ENCODE peak calls at places on chromosomes 12 and 14, in ten cellular contexts. H is WTC11, N is HFFc6, P is kidney, F is bronchial epithelial cell, B is PC-3, D is upper lobe of left lung, W is GM12864, R is tibial artery, C is pancreas. L is an unnamed sample.

GRCh38 chr14:96797943-96798349 is 764 bp downstream of the VRK1 start:
- DNase-seq in P (no peak), H (no peak), D (peak; percentile 76), W (no peak), C (peak; percentile 13), R (no peak), F (no peak), B (no peak), N (no peak), L (peak; percentile 17)

GRCh38 chr14:58824106-58824505 is 186.3 kb downstream of the DACT1 start:
- DNase-seq in H (no peak), F (no peak), W (no peak), C (no peak), R (no peak), D (no peak), P (no peak), B (no peak), N (no peak), L (no peak)

GRCh38 chr12:3158851-3159465 is 81.8 kb downstream of the TSPAN9 start:
- DNase-seq in B (no peak), R (no peak), D (no peak), W (no peak), F (no peak), H (no peak), C (no peak), N (peak; percentile 49), P (no peak), L (peak; percentile 76)

GRCh38 chr12:52354197-52354596 is 13.1 kb downstream of the KRT85 start:
- DNase-seq in P (no peak), R (peak; percentile 48), B (no peak), F (no peak), N (no peak), H (no peak), C (no peak), D (no peak), W (no peak), L (no peak)

GRCh38 chr12:90773526-90773925 is 181.4 kb downstream of the CCER1 start:
- DNase-seq in B (no peak), P (no peak), F (no peak), C (no peak), D (no peak), N (no peak), R (no peak), W (no peak), H (no peak), L (no peak)

GRCh38 chr12:124906606-124907261 is 7.7 kb downstream of the UBC start:
- DNase-seq in P (no peak), N (peak; percentile 91), W (peak; percentile 92), R (peak; percentile 88), D (no peak), C (peak; percentile 93), F (peak; percentile 94), B (peak; percentile 100), H (peak; percentile 92), L (peak; percentile 93)

GRCh38 chr14:35927727-35928126 is 101.6 kb downstream of the BRMS1L start:
- DNase-seq in B (peak; percentile 51), W (no peak), R (no peak), C (no peak), F (peak; percentile 66), N (no peak), P (no peak), D (no peak), H (no peak), L (no peak)

GRCh38 chr12:91395628-91396027 is 213.0 kb upstream of the DCN start:
- DNase-seq in F (no peak), N (no peak), W (no peak), B (no peak), H (no peak), P (no peak), R (no peak), D (no peak), C (no peak), L (no peak)

GRCh38 chr14:54669759-54670630 is 103.1 kb downstream of the SAMD4A start:
- DNase-seq in P (peak; percentile 76), D (no peak), C (no peak), B (peak; percentile 99), H (no peak), F (peak; percentile 52), W (no peak), R (no peak), N (peak; percentile 76), L (peak; percentile 92)

GRCh38 chr12:25041006-25041741 is 92.3 kb upstream of the BCAT1 start:
- DNase-seq in W (no peak), P (no peak), B (no peak), C (no peak), N (no peak), F (no peak), D (no peak), R (no peak), H (no peak), L (no peak)

GRCh38 chr14:20477211-20477876 is 8.1 kb downstream of the PNP start:
- DNase-seq in P (no peak), B (no peak), D (no peak), C (no peak), N (peak; percentile 75), W (no peak), R (no peak), H (no peak), F (peak; percentile 50), L (peak; percentile 90)

GRCh38 chr14:72700338-72701231 is 193.3 kb downstream of the DPF3 start:
- DNase-seq in D (no peak), R (peak; percentile 38), P (no peak), C (no peak), W (no peak), F (no peak), N (no peak), B (no peak), H (no peak), L (no peak)

DNA sequence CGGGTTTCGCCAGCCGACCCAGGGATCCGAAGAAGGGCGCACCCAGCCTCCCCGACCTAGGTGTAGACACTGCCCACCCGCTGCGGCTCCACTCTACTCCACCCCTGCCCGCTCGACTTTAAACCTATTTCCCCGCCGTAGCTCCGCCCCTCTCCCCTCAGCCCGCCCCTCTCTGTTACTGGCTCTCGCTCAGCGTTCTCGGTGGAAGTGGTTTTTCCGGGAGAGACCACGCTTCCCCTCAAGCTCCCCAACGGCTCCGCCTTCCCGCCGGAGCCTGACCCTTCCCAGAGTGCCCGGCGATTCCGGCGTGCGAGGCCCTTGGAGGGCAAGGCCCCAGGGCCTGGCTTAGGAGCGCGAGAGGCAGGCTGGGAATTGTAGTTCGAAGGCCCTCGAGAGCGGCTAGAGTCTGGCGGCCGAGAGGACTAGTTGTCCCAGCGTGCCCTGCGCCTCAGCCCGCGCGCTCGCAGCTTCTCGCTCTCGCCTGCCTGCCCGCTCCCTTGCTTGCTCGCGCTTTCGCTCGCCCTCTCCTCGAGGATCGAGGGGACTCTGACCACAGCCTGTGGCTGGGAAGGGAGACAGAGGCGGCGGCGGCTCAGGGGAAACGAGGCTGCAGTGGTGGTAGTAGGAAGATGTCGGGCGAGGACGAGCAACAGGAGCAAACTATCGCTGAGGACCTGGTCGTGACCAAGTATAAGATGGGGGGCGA is at the start of gene PA2G4:
- DNase-seq in P (peak; percentile 99), W (peak; percentile 97), B (peak; percentile 100), F (peak; percentile 98), C (peak; percentile 98), R (peak; percentile 99), H (peak; percentile 98), N (peak; percentile 99), D (peak; percentile 96), L (peak; percentile 99)
- TF ChIP-seq CTCF in P (no peak), W (no peak), B (no peak), F (no peak), C (no peak), R (no peak), H (no peak), N (no peak), D (no peak), L (no peak)

GRCh38 chr14:52071675-52072074 is 2.8 kb upstream of the NID2 start:
- DNase-seq in D (no peak), W (no peak), R (no peak), H (no peak), P (no peak), C (no peak), F (peak; percentile 29), N (no peak), B (peak; percentile 44), L (peak; percentile 72)
- TF ChIP-seq CTCF in D (no peak), W (no peak), R (no peak), H (no peak), P (no peak), C (no peak), F (no peak), N (peak; percentile 64), B (peak; percentile 54), L (peak; percentile 38)

DNA sequence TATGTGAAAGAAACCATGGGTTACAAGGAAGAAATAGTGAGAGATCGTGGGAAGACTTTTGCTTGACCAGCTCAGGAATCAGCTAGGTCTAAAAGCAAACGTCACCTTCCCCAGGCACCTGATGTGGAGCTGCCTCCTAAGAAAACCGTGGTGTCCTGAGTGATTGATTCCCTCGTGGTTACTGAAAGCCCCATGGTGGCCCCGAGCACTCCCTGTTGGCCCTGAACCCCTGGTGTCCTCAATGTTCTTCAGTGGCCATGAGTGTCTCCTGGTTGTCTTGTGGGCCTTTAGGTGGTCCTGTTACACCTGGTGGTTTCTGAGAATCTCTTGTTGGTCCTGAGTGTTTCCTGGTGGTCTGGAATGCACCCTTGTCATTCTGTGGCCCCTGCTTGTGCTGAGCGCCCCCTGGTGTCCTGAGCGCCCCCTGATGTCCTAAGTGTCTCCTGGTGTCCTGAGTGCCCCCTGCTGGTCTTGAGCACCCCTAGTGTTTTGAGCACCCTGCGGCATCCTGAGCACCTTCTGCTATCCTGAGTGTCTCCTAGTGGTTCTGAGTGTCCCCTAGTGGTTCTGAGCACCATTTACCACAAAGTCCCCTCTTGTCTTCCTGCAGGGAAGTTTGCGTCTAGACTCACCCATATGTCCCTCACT is 518.7 kb downstream of the TMEM121 start:
- DNase-seq in C (peak; percentile 39), P (peak; percentile 75), B (no peak), H (no peak), N (no peak), D (peak; percentile 41), W (peak; percentile 44), F (no peak), R (no peak), L (no peak)
- TF ChIP-seq CTCF in C (no peak), P (peak; percentile 38), B (peak; percentile 55), H (no peak), N (peak; percentile 46), D (peak; percentile 47), W (peak; percentile 95), F (no peak), R (peak; percentile 15), L (no peak)

GRCh38 chr12:66550626-66551025 is 128.2 kb downstream of the GRIP1 start:
- DNase-seq in W (no peak), P (no peak), R (no peak), B (no peak), F (peak; percentile 40), H (no peak), N (no peak), C (no peak), D (no peak), L (no peak)

GRCh38 chr12:66552753-66553152 is 126.1 kb downstream of the GRIP1 start:
- DNase-seq in F (peak; percentile 17), H (no peak), N (no peak), C (no peak), D (no peak), W (no peak), B (no peak), R (no peak), P (no peak), L (no peak)

DNA sequence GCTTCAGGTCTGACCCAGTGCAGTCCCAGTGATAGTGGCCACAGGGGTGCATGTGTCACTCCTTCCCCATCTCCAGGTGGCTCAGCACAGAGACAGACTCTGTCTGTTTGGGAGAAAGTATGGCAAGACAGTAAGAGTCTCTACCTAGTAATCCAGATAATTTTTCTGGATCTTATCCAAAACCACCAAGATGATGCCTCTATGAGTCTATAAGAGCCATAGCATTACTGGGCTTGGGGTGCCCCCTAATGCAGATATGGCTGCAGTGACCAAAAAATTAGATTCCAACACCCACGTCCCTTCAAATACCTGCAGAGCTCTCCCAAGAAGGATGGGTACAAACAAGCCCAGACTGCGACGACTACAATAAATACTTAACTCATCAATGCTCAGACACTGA is 123.8 kb downstream of the GRIP1 start:
- DNase-seq in C (no peak), F (peak; percentile 51), H (no peak), R (no peak), W (no peak), B (peak; percentile 69), P (no peak), N (no peak), D (no peak), L (no peak)
- TF ChIP-seq CTCF in C (no peak), F (no peak), H (no peak), R (no peak), W (no peak), B (peak; percentile 55), P (no peak), N (no peak), D (no peak), L (no peak)

L was measured in fibroblast of villous mesenchyme.